ENCODE peak calls at places on chromosomes 7 and 10, in eight cellular contexts. One of them, this sample, is unnamed.

GRCh38 chr7:82598958-82599357 is 155.4 kb upstream of the CACNA2D1 start:
- DNase-seq in BJ: peak
- DNase-seq in mucosa of descending colon: no peak
- DNase-seq in DND-41: no peak
- DNase-seq in left ventricle myocardium inferior: no peak
- DNase-seq in AG04450: peak
- DNase-seq in choroid plexus epithelial cell: peak
- DNase-seq in AG09319: no peak
- DNase-seq in this sample: no peak

GRCh38 chr10:6173203-6173602 is 29.5 kb upstream of the PFKFB3 start:
- DNase-seq in BJ: no peak
- DNase-seq in mucosa of descending colon: no peak
- DNase-seq in DND-41: peak
- DNase-seq in left ventricle myocardium inferior: no peak
- DNase-seq in AG04450: no peak
- DNase-seq in choroid plexus epithelial cell: no peak
- DNase-seq in AG09319: no peak
- DNase-seq in this sample: no peak

GRCh38 chr10:117778241-117778640 is 235.7 kb downstream of the EMX2 start:
- DNase-seq in BJ: no peak
- DNase-seq in mucosa of descending colon: no peak
- DNase-seq in DND-41: no peak
- DNase-seq in left ventricle myocardium inferior: no peak
- DNase-seq in AG04450: no peak
- DNase-seq in choroid plexus epithelial cell: no peak
- DNase-seq in AG09319: no peak
- DNase-seq in this sample: no peak

GRCh38 chr7:50730459-50731400 is 52.0 kb downstream of the GRB10 start:
- DNase-seq in BJ: no peak
- DNase-seq in mucosa of descending colon: no peak
- DNase-seq in DND-41: no peak
- DNase-seq in left ventricle myocardium inferior: no peak
- DNase-seq in AG04450: no peak
- DNase-seq in choroid plexus epithelial cell: no peak
- DNase-seq in AG09319: no peak
- DNase-seq in this sample: no peak

GRCh38 chr10:133166828-133167692 is 7.0 kb downstream of the KNDC1 start:
- DNase-seq in BJ: no peak
- DNase-seq in mucosa of descending colon: no peak
- DNase-seq in DND-41: no peak
- DNase-seq in left ventricle myocardium inferior: no peak
- DNase-seq in AG04450: no peak
- DNase-seq in choroid plexus epithelial cell: no peak
- DNase-seq in AG09319: no peak
- DNase-seq in this sample: no peak

GRCh38 chr7:41193738-41194287 is 509.1 kb downstream of the INHBA start:
- DNase-seq in BJ: no peak
- DNase-seq in mucosa of descending colon: no peak
- DNase-seq in DND-41: no peak
- DNase-seq in left ventricle myocardium inferior: no peak
- DNase-seq in AG04450: no peak
- DNase-seq in choroid plexus epithelial cell: no peak
- DNase-seq in AG09319: no peak
- DNase-seq in this sample: no peak

GRCh38 chr10:34816067-34817002 is 1.2 kb upstream of the PARD3 start:
- DNase-seq in BJ: no peak
- DNase-seq in mucosa of descending colon: no peak
- DNase-seq in DND-41: no peak
- DNase-seq in left ventricle myocardium inferior: no peak
- DNase-seq in AG04450: no peak
- DNase-seq in choroid plexus epithelial cell: peak
- DNase-seq in AG09319: no peak
- DNase-seq in this sample: no peak

GRCh38 chr10:127354255-127354654 is 157.9 kb upstream of the INSYN2A start:
- DNase-seq in BJ: no peak
- DNase-seq in mucosa of descending colon: no peak
- DNase-seq in DND-41: no peak
- DNase-seq in left ventricle myocardium inferior: no peak
- DNase-seq in AG04450: no peak
- DNase-seq in choroid plexus epithelial cell: no peak
- DNase-seq in AG09319: no peak
- DNase-seq in this sample: no peak

GRCh38 chr10:88232978-88233537 is 350.1 kb downstream of the RNLS start:
- DNase-seq in BJ: no peak
- DNase-seq in mucosa of descending colon: no peak
- DNase-seq in DND-41: no peak
- DNase-seq in left ventricle myocardium inferior: no peak
- DNase-seq in AG04450: no peak
- DNase-seq in choroid plexus epithelial cell: no peak
- DNase-seq in AG09319: no peak
- DNase-seq in this sample: no peak

GRCh38 chr7:1110358-1110757 is 22.4 kb downstream of the GPER1 start:
- DNase-seq in BJ: no peak
- DNase-seq in mucosa of descending colon: peak
- DNase-seq in DND-41: no peak
- DNase-seq in left ventricle myocardium inferior: no peak
- DNase-seq in AG04450: no peak
- DNase-seq in choroid plexus epithelial cell: no peak
- DNase-seq in AG09319: no peak
- DNase-seq in this sample: no peak

GRCh38 chr10:94174838-94175237 is 181.1 kb downstream of the PLCE1 start:
- DNase-seq in BJ: no peak
- DNase-seq in mucosa of descending colon: no peak
- DNase-seq in DND-41: no peak
- DNase-seq in left ventricle myocardium inferior: no peak
- DNase-seq in AG04450: no peak
- DNase-seq in choroid plexus epithelial cell: peak
- DNase-seq in AG09319: no peak
- DNase-seq in this sample: peak

GRCh38 chr10:94172332-94172731 is 178.6 kb downstream of the PLCE1 start:
- DNase-seq in BJ: no peak
- DNase-seq in mucosa of descending colon: no peak
- DNase-seq in DND-41: no peak
- DNase-seq in left ventricle myocardium inferior: no peak
- DNase-seq in AG04450: no peak
- DNase-seq in choroid plexus epithelial cell: no peak
- DNase-seq in AG09319: no peak
- DNase-seq in this sample: peak

GRCh38 chr10:94178475-94179251 is 184.1 kb downstream of the NOC3L start:
- DNase-seq in BJ: no peak
- DNase-seq in mucosa of descending colon: no peak
- DNase-seq in DND-41: no peak
- DNase-seq in left ventricle myocardium inferior: no peak
- DNase-seq in AG04450: no peak
- DNase-seq in choroid plexus epithelial cell: peak
- DNase-seq in AG09319: no peak
- DNase-seq in this sample: no peak

DNA sequence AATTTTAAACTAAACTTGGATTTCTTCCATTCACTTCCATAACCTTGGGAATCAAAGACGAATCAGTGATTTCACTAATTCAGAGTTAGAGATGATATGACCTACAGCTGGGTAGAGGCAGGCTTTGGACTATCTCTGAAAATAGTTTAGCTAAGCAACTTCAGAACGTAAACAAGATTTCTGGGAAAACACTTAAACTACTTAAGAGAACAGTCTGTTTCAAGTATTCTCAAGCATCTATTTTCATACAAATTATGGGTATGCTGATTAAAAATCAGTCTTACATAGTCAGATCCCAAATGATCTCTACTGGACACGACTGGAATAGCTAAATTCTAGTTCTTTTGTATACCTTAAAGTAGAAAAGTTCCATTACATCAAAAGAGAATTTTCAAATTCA is 179.9 kb downstream of the PLCE1 start:
- DNase-seq in BJ: no peak
- DNase-seq in mucosa of descending colon: no peak
- DNase-seq in DND-41: no peak
- DNase-seq in left ventricle myocardium inferior: no peak
- DNase-seq in AG04450: no peak
- DNase-seq in choroid plexus epithelial cell: no peak
- DNase-seq in AG09319: no peak
- DNase-seq in this sample: no peak
- TF ChIP-seq CTCF in BJ: no peak
- TF ChIP-seq CTCF in mucosa of descending colon: no peak
- TF ChIP-seq CTCF in DND-41: no peak
- TF ChIP-seq CTCF in left ventricle myocardium inferior: no peak
- TF ChIP-seq CTCF in AG04450: no peak
- TF ChIP-seq CTCF in choroid plexus epithelial cell: no peak
- TF ChIP-seq CTCF in AG09319: no peak
- TF ChIP-seq CTCF in this sample: no peak

GRCh38 chr10:70538195-70538520 is 59.6 kb downstream of the PALD1 start:
- DNase-seq in BJ: no peak
- DNase-seq in mucosa of descending colon: no peak
- DNase-seq in DND-41: no peak
- DNase-seq in left ventricle myocardium inferior: no peak
- DNase-seq in AG04450: no peak
- DNase-seq in choroid plexus epithelial cell: no peak
- DNase-seq in AG09319: no peak
- DNase-seq in this sample: no peak

GRCh38 chr10:70539471-70539870 is 60.9 kb downstream of the PALD1 start:
- DNase-seq in BJ: no peak
- DNase-seq in mucosa of descending colon: no peak
- DNase-seq in DND-41: no peak
- DNase-seq in left ventricle myocardium inferior: no peak
- DNase-seq in AG04450: no peak
- DNase-seq in choroid plexus epithelial cell: no peak
- DNase-seq in AG09319: no peak
- DNase-seq in this sample: no peak

GRCh38 chr10:70538731-70539338 is 60.3 kb downstream of the PALD1 start:
- DNase-seq in BJ: no peak
- DNase-seq in mucosa of descending colon: no peak
- DNase-seq in DND-41: no peak
- DNase-seq in left ventricle myocardium inferior: no peak
- DNase-seq in AG04450: no peak
- DNase-seq in choroid plexus epithelial cell: no peak
- DNase-seq in AG09319: no peak
- DNase-seq in this sample: no peak

GRCh38 chr10:70536196-70536920 is 57.8 kb downstream of the PALD1 start:
- DNase-seq in BJ: no peak
- DNase-seq in mucosa of descending colon: no peak
- DNase-seq in DND-41: no peak
- DNase-seq in left ventricle myocardium inferior: no peak
- DNase-seq in AG04450: no peak
- DNase-seq in choroid plexus epithelial cell: peak
- DNase-seq in AG09319: no peak
- DNase-seq in this sample: no peak

DNA sequence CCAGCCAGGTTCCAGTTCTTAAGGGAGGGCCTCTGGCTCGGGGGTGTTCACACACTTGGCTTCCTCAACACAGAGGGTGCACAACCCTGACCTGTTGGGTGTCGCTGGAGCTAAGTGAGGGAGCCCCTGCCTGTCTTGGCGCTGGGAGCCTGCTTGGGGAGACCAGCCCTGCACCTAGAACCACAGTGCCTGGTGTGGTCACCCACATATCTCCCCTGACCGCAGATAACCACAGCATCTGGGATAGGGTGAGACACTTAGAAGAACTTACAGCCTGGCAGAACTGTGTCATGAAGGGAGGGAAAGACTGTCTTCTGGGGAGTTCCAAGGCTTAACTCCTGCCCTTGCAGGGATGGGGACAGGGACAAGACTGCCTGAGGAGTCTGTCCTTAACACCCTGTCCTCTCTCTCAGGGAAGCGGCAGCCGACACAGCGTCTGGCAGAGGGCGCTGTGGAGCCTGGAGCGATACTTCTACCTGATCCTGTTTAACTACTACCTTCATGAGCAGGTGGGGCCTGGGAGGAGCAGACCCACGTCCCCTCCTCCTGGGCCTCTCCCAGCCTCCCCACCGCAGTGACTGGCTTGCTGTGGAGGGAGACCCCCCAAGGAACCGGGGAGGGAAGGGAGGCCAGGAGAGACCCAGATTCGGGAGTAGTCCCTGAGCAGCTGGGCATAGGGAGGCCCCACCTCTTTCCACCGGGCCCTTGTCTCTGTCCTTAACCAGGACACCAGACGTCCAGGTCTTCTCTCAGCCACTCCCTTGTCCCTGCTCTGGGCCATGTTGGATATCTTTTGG is 59.0 kb downstream of the PALD1 start:
- DNase-seq in BJ: no peak
- DNase-seq in mucosa of descending colon: no peak
- DNase-seq in DND-41: peak
- DNase-seq in left ventricle myocardium inferior: no peak
- DNase-seq in AG04450: no peak
- DNase-seq in choroid plexus epithelial cell: no peak
- DNase-seq in AG09319: no peak
- DNase-seq in this sample: peak
- TF ChIP-seq CTCF in BJ: peak
- TF ChIP-seq CTCF in mucosa of descending colon: peak
- TF ChIP-seq CTCF in DND-41: peak
- TF ChIP-seq CTCF in left ventricle myocardium inferior: peak
- TF ChIP-seq CTCF in AG04450: peak
- TF ChIP-seq CTCF in choroid plexus epithelial cell: peak
- TF ChIP-seq CTCF in AG09319: peak
- TF ChIP-seq CTCF in this sample: peak

DNA sequence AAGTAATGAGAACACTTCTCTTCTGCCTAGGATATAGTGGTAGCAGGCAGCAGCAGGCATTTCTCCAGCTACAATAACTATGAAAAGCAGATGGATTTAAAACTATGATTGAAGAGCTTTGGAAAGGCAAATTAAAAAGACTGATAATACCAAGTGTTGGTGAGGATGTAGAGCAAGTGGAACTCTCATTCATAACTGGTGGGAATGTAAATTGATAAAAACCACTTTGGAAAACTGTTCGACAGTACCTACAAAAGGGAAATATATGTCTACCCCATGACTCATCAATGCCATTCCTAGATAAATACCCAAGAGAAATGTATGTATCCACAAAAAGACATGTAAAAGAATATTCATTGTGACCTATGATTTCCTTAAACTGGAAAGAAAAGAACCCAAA is 14.6 kb downstream of the ARMC3 start:
- DNase-seq in BJ: no peak
- DNase-seq in mucosa of descending colon: no peak
- DNase-seq in DND-41: no peak
- DNase-seq in left ventricle myocardium inferior: no peak
- DNase-seq in AG04450: no peak
- DNase-seq in choroid plexus epithelial cell: no peak
- DNase-seq in AG09319: no peak
- DNase-seq in this sample: no peak
- TF ChIP-seq CTCF in BJ: no peak
- TF ChIP-seq CTCF in mucosa of descending colon: no peak
- TF ChIP-seq CTCF in DND-41: no peak
- TF ChIP-seq CTCF in left ventricle myocardium inferior: no peak
- TF ChIP-seq CTCF in AG04450: no peak
- TF ChIP-seq CTCF in choroid plexus epithelial cell: no peak
- TF ChIP-seq CTCF in AG09319: no peak
- TF ChIP-seq CTCF in this sample: no peak

DNA sequence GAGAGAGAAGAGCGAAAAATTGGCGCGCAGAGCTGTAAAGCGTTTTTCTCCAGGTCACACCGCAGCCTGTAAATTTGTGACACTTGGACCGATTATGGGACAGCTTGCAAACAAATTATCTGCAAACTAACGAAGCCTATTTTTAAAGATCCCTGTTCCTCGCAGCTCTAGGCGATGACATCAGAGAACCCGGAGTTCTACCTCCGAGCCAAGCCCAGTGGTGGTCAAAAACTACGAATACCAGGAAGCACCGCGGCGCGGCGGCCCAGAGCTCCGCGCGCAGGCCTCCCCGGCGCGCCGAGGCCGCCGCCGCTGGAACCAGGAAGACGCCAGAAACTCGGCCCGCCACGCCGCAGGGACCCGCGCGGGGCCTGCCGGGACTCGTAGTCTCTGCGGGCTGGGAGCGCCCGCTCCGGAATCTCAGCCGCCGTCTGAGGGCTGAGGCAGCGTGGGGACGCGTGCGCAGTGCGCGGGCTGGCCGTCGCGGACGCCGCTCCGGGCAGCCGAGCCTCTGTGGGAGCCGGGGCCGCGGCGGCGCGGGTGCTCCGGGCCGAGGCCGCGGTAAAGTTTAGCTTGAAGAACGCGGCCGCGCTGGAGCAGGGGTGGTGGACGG is at the start of gene PLEKHA1:
- DNase-seq in BJ: peak
- DNase-seq in mucosa of descending colon: peak
- DNase-seq in DND-41: peak
- DNase-seq in left ventricle myocardium inferior: peak
- DNase-seq in AG04450: peak
- DNase-seq in choroid plexus epithelial cell: peak
- DNase-seq in AG09319: peak
- DNase-seq in this sample: peak
- TF ChIP-seq CTCF in BJ: no peak
- TF ChIP-seq CTCF in mucosa of descending colon: peak
- TF ChIP-seq CTCF in DND-41: no peak
- TF ChIP-seq CTCF in left ventricle myocardium inferior: no peak
- TF ChIP-seq CTCF in AG04450: no peak
- TF ChIP-seq CTCF in choroid plexus epithelial cell: no peak
- TF ChIP-seq CTCF in AG09319: no peak
- TF ChIP-seq CTCF in this sample: peak

This sample was measured in MCF 10A.